ENCODE peak calls at places on chromosomes 11 and 22, in five cellular contexts. N is iPS-NIHi11, F is T-helper 9 cell, O is pancreas, W is HAP-1. D is an unnamed sample.

GRCh38 chr22:35357883-35358621 is 22.8 kb upstream of the HMOX1 start:
- DNase-seq in O (no peak), W (no peak), N (no peak), F (no peak), D (no peak)

GRCh38 chr11:128061321-128061871 is 526.0 kb downstream of the ETS1 start:
- DNase-seq in O (no peak), N (no peak), W (no peak), F (no peak), D (no peak)

GRCh38 chr11:26234451-26234850 is 97.5 kb upstream of the ANO3 start:
- DNase-seq in F (no peak), W (no peak), O (no peak), N (no peak), D (no peak)

GRCh38 chr11:110921742-110922200 is 209.5 kb upstream of the ARHGAP20 start:
- DNase-seq in N (peak; percentile 19), O (peak; percentile 49), F (no peak), W (no peak), D (no peak)

GRCh38 chr11:65606876-65607613 is 7.0 kb downstream of the MAP3K11 start:
- DNase-seq in O (peak; percentile 77), W (peak; percentile 67), N (peak; percentile 99), F (no peak), D (no peak)

GRCh38 chr11:60831501-60832079 is 10.3 kb upstream of the CCDC86 start:
- DNase-seq in O (no peak), N (no peak), F (no peak), W (no peak), D (no peak)

GRCh38 chr11:103601230-103601846 is 435.1 kb upstream of the DDI1 start:
- DNase-seq in W (peak; percentile 62), F (peak; percentile 1), O (no peak), N (peak; percentile 74), D (no peak)

GRCh38 chr22:23282089-23282501 is 101.8 kb downstream of the BCR start:
- DNase-seq in N (peak; percentile 61), F (no peak), W (no peak), O (no peak), D (no peak)

GRCh38 chr11:120622189-120622912 is 110.8 kb downstream of the GRIK4 start:
- DNase-seq in F (no peak), O (no peak), W (peak; percentile 25), N (no peak), D (no peak)

GRCh38 chr11:134741453-134742227 is 329.6 kb upstream of the B3GAT1 start:
- DNase-seq in F (no peak), O (no peak), W (no peak), N (no peak), D (no peak)

GRCh38 chr11:79400717-79401330 is 40.0 kb downstream of the TENM4 start:
- DNase-seq in W (peak; percentile 68), F (no peak), N (peak; percentile 48), O (no peak), D (no peak)

GRCh38 chr22:44451016-44451415 is 47.0 kb downstream of the RTL6 start:
- DNase-seq in F (no peak), O (no peak), N (no peak), W (no peak), D (no peak)

GRCh38 chr11:61331636-61332035 is 1.3 kb downstream of the DDB1 start:
- DNase-seq in F (no peak), O (no peak), N (no peak), W (no peak), D (no peak)

GRCh38 chr11:293852-294661 is 5.1 kb downstream of the PGGHG start:
- DNase-seq in N (no peak), W (no peak), F (no peak), O (peak; percentile 73), D (no peak)

GRCh38 chr11:57072640-57073039 is 83.9 kb downstream of the OR5AK2 start:
- DNase-seq in F (no peak), N (no peak), O (no peak), W (no peak), D (no peak)

GRCh38 chr11:75471134-75471943 is 38.3 kb upstream of the KLHL35 start:
- DNase-seq in N (no peak), W (no peak), O (peak; percentile 29), F (no peak), D (no peak)

GRCh38 chr11:57324154-57324885 is 432 bp downstream of the TNKS1BP1 start:
- DNase-seq in F (no peak), W (peak; percentile 77), O (peak; percentile 89), N (peak; percentile 95), D (no peak)

GRCh38 chr11:123362941-123363340 is 67.1 kb upstream of the GRAMD1B start:
- DNase-seq in F (no peak), N (no peak), O (no peak), W (no peak), D (no peak)

GRCh38 chr22:23380911-23381310 is 199.2 kb downstream of the IGLL1 start:
- DNase-seq in F (no peak), W (peak; percentile 1), N (no peak), O (no peak), D (no peak)

GRCh38 chr11:67436459-67437081 is 912 bp downstream of the PTPRCAP start:
- DNase-seq in N (peak; percentile 84), O (no peak), F (peak; percentile 45), W (peak; percentile 57), D (no peak)

GRCh38 chr22:39469681-39470461 is 13.1 kb downstream of the MGAT3 start:
- DNase-seq in N (no peak), O (peak; percentile 53), W (no peak), F (no peak), D (no peak)

GRCh38 chr22:39242389-39242808 is 2.4 kb downstream of the PDGFB start:
- DNase-seq in O (no peak), N (peak; percentile 80), F (no peak), W (peak; percentile 52), D (no peak)

GRCh38 chr11:120778692-120779490 is 245.0 kb upstream of the TBCEL start:
- DNase-seq in O (no peak), F (no peak), W (peak; percentile 44), N (no peak), D (no peak)

GRCh38 chr22:36323855-36324331 is 63.9 kb downstream of the MYH9 start:
- DNase-seq in F (no peak), W (no peak), O (peak; percentile 67), N (no peak), D (no peak)

GRCh38 chr11:21975242-21975641 is 217.6 kb upstream of the ANO5 start:
- DNase-seq in W (no peak), O (no peak), N (no peak), F (no peak), D (no peak)

GRCh38 chr22:27198518-27199035 is 541.2 kb downstream of the MIAT start:
- DNase-seq in W (no peak), N (no peak), F (no peak), O (no peak), D (no peak)

GRCh38 chr11:94895451-94895850 is 77.9 kb downstream of the CWC15 start:
- DNase-seq in F (no peak), N (no peak), O (no peak), W (no peak), D (no peak)

GRCh38 chr11:37333345-37333744 is 735.3 kb upstream of the RAG2 start:
- DNase-seq in O (no peak), W (no peak), N (no peak), F (no peak), D (no peak)

GRCh38 chr11:1222491-1223345 is at the start of gene MUC5B:
- DNase-seq in N (peak; percentile 23), O (peak; percentile 82), W (peak; percentile 7), F (no peak), D (no peak)

GRCh38 chr11:82675838-82676237 is 57.8 kb downstream of the FAM181B start:
- DNase-seq in O (no peak), F (no peak), N (no peak), W (peak; percentile 53), D (no peak)

GRCh38 chr11:134036484-134037092 is 32.3 kb upstream of the JAM3 start:
- DNase-seq in N (peak; percentile 32), F (no peak), O (no peak), W (no peak), D (no peak)

GRCh38 chr22:46296257-46297150 is at the start of gene GTSE1:
- DNase-seq in N (peak; percentile 100), O (peak; percentile 100), W (peak; percentile 98), F (peak; percentile 94), D (peak; percentile 92)

GRCh38 chr22:46036558-46037408 is 59.8 kb upstream of the WNT7B start:
- DNase-seq in F (no peak), W (peak; percentile 60), O (peak; percentile 80), N (peak; percentile 44), D (no peak)

GRCh38 chr11:110883266-110883665 is 171.0 kb upstream of the ARHGAP20 start:
- DNase-seq in O (no peak), N (no peak), W (no peak), F (no peak), D (no peak)

GRCh38 chr22:49497266-49497665 is 330.4 kb downstream of the BRD1 start:
- DNase-seq in N (no peak), W (no peak), F (no peak), O (no peak), D (no peak)

GRCh38 chr11:124884340-124884739 is 13.3 kb downstream of the ROBO4 start:
- DNase-seq in N (no peak), F (no peak), O (no peak), W (no peak), D (peak; percentile 9)

GRCh38 chr11:95230054-95231034 is 658 bp downstream of the SESN3 start:
- DNase-seq in W (peak; percentile 58), F (peak; percentile 9), N (peak; percentile 17), O (peak; percentile 47), D (peak; percentile 20)

GRCh38 chr11:102864724-102865123 is 10.1 kb downstream of the MMP12 start:
- DNase-seq in W (no peak), F (no peak), O (no peak), N (no peak), D (no peak)

GRCh38 chr22:40635940-40636379 is 559 bp downstream of the MRTFA start:
- DNase-seq in F (peak; percentile 9), W (peak; percentile 40), O (peak; percentile 76), N (no peak), D (no peak)

GRCh38 chr22:28154856-28155255 is 235.8 kb upstream of the PITPNB start:
- DNase-seq in W (no peak), F (no peak), O (no peak), N (no peak), D (no peak)

D was measured in natural killer cell.